ENCODE peak calls at places on chromosomes 3 and 15, in ten cellular contexts. Z, Y, V, G, E, N, L, X, D and I are unnamed samples.

GRCh38 chr15:62824111-62824737 is 218.3 kb upstream of the TPM1 start:
- DNase-seq in Z (no peak), Y (no peak), V (no peak), G (peak; percentile 53), E (peak; percentile 38), N (peak; percentile 62), L (no peak), X (no peak), D (no peak), I (no peak)

GRCh38 chr3:152426393-152426792 is 157.7 kb downstream of the MBNL1 start:
- DNase-seq in Z (no peak), Y (no peak), V (no peak), G (no peak), E (no peak), N (no peak), L (no peak), X (no peak), D (no peak), I (no peak)

GRCh38 chr3:47133641-47134040 is 30.3 kb downstream of the SETD2 start:
- DNase-seq in Z (no peak), Y (no peak), V (no peak), G (no peak), E (no peak), N (no peak), L (no peak), X (no peak), D (no peak), I (no peak)

GRCh38 chr3:14240366-14240765 is 61.7 kb downstream of the LSM3 start:
- DNase-seq in Z (no peak), Y (no peak), V (no peak), G (no peak), E (no peak), N (no peak), L (no peak), X (no peak), D (no peak), I (no peak)

GRCh38 chr15:68655686-68656437 is 77.1 kb downstream of the CORO2B start:
- DNase-seq in Z (no peak), Y (peak; percentile 18), V (no peak), G (no peak), E (no peak), N (no peak), L (peak; percentile 26), X (no peak), D (no peak), I (no peak)

GRCh38 chr15:42367041-42367440 is 7.7 kb downstream of the CAPN3 start:
- DNase-seq in Z (no peak), Y (no peak), V (no peak), G (no peak), E (no peak), N (no peak), L (no peak), X (no peak), D (no peak), I (no peak)

GRCh38 chr15:56931674-56932507 is 13.4 kb downstream of the TCF12 start:
- DNase-seq in Z (no peak), Y (no peak), V (no peak), G (no peak), E (no peak), N (no peak), L (no peak), X (no peak), D (no peak), I (no peak)

GRCh38 chr3:189927975-189928895 is 192.5 kb downstream of the P3H2 start:
- DNase-seq in Z (no peak), Y (no peak), V (no peak), G (no peak), E (peak; percentile 84), N (no peak), L (no peak), X (no peak), D (no peak), I (no peak)

GRCh38 chr3:89234620-89235019 is 127.2 kb downstream of the EPHA3 start:
- DNase-seq in Z (no peak), Y (no peak), V (no peak), G (no peak), E (no peak), N (no peak), L (no peak), X (no peak), D (no peak), I (no peak)

GRCh38 chr15:51869074-51869425 is 39.6 kb downstream of the TMOD3 start:
- DNase-seq in Z (no peak), Y (no peak), V (no peak), G (peak; percentile 40), E (peak; percentile 73), N (peak; percentile 90), L (no peak), X (no peak), D (peak; percentile 74), I (no peak)

GRCh38 chr15:33700695-33701303 is 267.5 kb upstream of the CHRM5 start:
- DNase-seq in Z (peak; percentile 89), Y (peak; percentile 80), V (peak; percentile 65), G (peak; percentile 53), E (peak; percentile 79), N (peak; percentile 85), L (peak; percentile 82), X (peak; percentile 45), D (peak; percentile 73), I (peak; percentile 83)

GRCh38 chr3:181752202-181752671 is 40.5 kb downstream of the SOX2 start:
- DNase-seq in Z (no peak), Y (peak; percentile 35), V (no peak), G (no peak), E (no peak), N (no peak), L (no peak), X (no peak), D (peak; percentile 80), I (no peak)

GRCh38 chr3:147662705-147663104 is 253.5 kb downstream of the ZIC1 start:
- DNase-seq in Z (no peak), Y (no peak), V (no peak), G (no peak), E (no peak), N (no peak), L (no peak), X (no peak), D (no peak), I (no peak)

GRCh38 chr3:188752850-188753249 is 418.9 kb upstream of the TPRG1 start:
- DNase-seq in Z (no peak), Y (no peak), V (no peak), G (no peak), E (no peak), N (no peak), L (no peak), X (peak; percentile 49), D (no peak), I (no peak)

GRCh38 chr15:91338763-91339162 is 238.7 kb downstream of the SV2B start:
- DNase-seq in Z (peak; percentile 55), Y (no peak), V (no peak), G (peak; percentile 13), E (peak; percentile 48), N (peak; percentile 5), L (peak; percentile 56), X (no peak), D (no peak), I (no peak)

GRCh38 chr3:10992017-10992945 is at the start of gene SLC6A1:
- DNase-seq in Z (peak; percentile 71), Y (peak; percentile 63), V (no peak), G (no peak), E (no peak), N (no peak), L (no peak), X (no peak), D (peak; percentile 18), I (peak; percentile 58)

GRCh38 chr15:96626936-96627577 is 296.6 kb downstream of the NR2F2 start:
- DNase-seq in Z (peak; percentile 9), Y (no peak), V (no peak), G (no peak), E (no peak), N (no peak), L (no peak), X (no peak), D (no peak), I (no peak)

GRCh38 chr15:88080616-88081015 is 175.9 kb downstream of the NTRK3 start:
- DNase-seq in Z (no peak), Y (no peak), V (no peak), G (no peak), E (no peak), N (no peak), L (no peak), X (no peak), D (no peak), I (no peak)